ENCODE peak calls at places on chromosomes 7 and 10, in five cellular contexts. One of them, this sample, is unnamed.

GRCh38 chr10:91415816-91416215 is 5.7 kb downstream of the HECTD2 start:
- DNase-seq in CD8-positive, alpha-beta T cell: no peak
- DNase-seq in Panc1: no peak
- DNase-seq in mammary epithelial cell: no peak
- DNase-seq in HL-60: no peak
- DNase-seq in this sample: no peak

GRCh38 chr7:27189560-27190283 is 4.7 kb upstream of the HOXA11 start:
- DNase-seq in CD8-positive, alpha-beta T cell: no peak
- DNase-seq in HL-60: no peak
- DNase-seq in Panc1: no peak
- DNase-seq in mammary epithelial cell: no peak
- DNase-seq in this sample: no peak

GRCh38 chr10:72665925-72666324 is 26.0 kb upstream of the MCU start:
- DNase-seq in HL-60: no peak
- DNase-seq in mammary epithelial cell: peak; percentile 81
- DNase-seq in CD8-positive, alpha-beta T cell: no peak
- DNase-seq in Panc1: no peak
- DNase-seq in this sample: no peak

GRCh38 chr7:55160539-55160938 is 141.7 kb downstream of the EGFR start:
- DNase-seq in HL-60: no peak
- DNase-seq in Panc1: no peak
- DNase-seq in mammary epithelial cell: no peak
- DNase-seq in CD8-positive, alpha-beta T cell: no peak
- DNase-seq in this sample: no peak

GRCh38 chr7:147700702-147701101 is 889.9 kb upstream of the C7orf33 start:
- DNase-seq in mammary epithelial cell: no peak
- DNase-seq in HL-60: no peak
- DNase-seq in Panc1: no peak
- DNase-seq in CD8-positive, alpha-beta T cell: no peak
- DNase-seq in this sample: no peak

GRCh38 chr10:85786401-85786899 is 580.1 kb downstream of the GRID1 start:
- DNase-seq in CD8-positive, alpha-beta T cell: no peak
- DNase-seq in HL-60: no peak
- DNase-seq in Panc1: no peak
- DNase-seq in mammary epithelial cell: no peak
- DNase-seq in this sample: no peak

GRCh38 chr10:124063736-124064135 is 29.7 kb downstream of the CHST15 start:
- DNase-seq in CD8-positive, alpha-beta T cell: no peak
- DNase-seq in Panc1: peak; percentile 55
- DNase-seq in HL-60: no peak
- DNase-seq in mammary epithelial cell: peak; percentile 73
- DNase-seq in this sample: no peak

GRCh38 chr10:36170943-36171501 is 528.9 kb upstream of the FZD8 start:
- DNase-seq in Panc1: no peak
- DNase-seq in mammary epithelial cell: no peak
- DNase-seq in CD8-positive, alpha-beta T cell: no peak
- DNase-seq in HL-60: no peak
- DNase-seq in this sample: no peak

GRCh38 chr10:58107506-58107905 is 160.2 kb downstream of the IPMK start:
- DNase-seq in HL-60: no peak
- DNase-seq in CD8-positive, alpha-beta T cell: no peak
- DNase-seq in mammary epithelial cell: peak; percentile 82
- DNase-seq in Panc1: no peak
- DNase-seq in this sample: no peak

GRCh38 chr7:106839511-106839910 is 25.6 kb upstream of the PIK3CG start:
- DNase-seq in mammary epithelial cell: no peak
- DNase-seq in HL-60: no peak
- DNase-seq in CD8-positive, alpha-beta T cell: no peak
- DNase-seq in Panc1: no peak
- DNase-seq in this sample: no peak

GRCh38 chr7:33757050-33757449 is 148.3 kb upstream of the BMPER start:
- DNase-seq in mammary epithelial cell: no peak
- DNase-seq in HL-60: no peak
- DNase-seq in CD8-positive, alpha-beta T cell: no peak
- DNase-seq in Panc1: no peak
- DNase-seq in this sample: no peak

GRCh38 chr10:86971146-86971991 is 3.1 kb downstream of the ADIRF start:
- DNase-seq in Panc1: peak; percentile 80
- DNase-seq in CD8-positive, alpha-beta T cell: peak; percentile 89
- DNase-seq in mammary epithelial cell: peak; percentile 89
- DNase-seq in HL-60: peak; percentile 77
- DNase-seq in this sample: peak; percentile 94
- H3K27ac ChIP-seq in Panc1: peak overlapping the region; percentile 79
- H3K27ac ChIP-seq in CD8-positive, alpha-beta T cell: peak overlapping the region; percentile 80
- H3K27ac ChIP-seq in mammary epithelial cell: peak overlapping the region; percentile 98
- H3K27ac ChIP-seq in HL-60: no peak overlapping the region
- H3K27ac ChIP-seq in this sample: peak overlapping the region; percentile 99

DNA sequence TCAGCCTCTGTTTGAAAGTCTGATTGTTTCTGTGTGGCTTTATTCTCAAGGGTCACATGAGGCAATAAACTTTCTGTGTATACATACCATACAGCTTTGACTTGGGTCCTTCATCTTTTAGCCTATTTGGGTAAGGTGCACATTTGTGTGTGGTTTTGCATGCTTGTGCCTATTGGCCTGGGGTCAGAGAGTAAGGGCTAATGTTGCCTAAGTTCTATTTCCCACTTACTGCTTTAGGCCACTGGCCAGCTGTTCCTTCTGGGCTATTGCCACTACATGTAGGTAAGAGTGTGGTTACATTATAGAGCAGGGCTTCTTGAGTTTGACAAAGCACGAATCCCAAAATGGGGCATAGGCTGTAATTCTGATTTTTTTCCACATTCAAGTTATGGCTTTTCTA is 21.8 kb downstream of the BBIP1 start:
- DNase-seq in CD8-positive, alpha-beta T cell: no peak
- DNase-seq in mammary epithelial cell: no peak
- DNase-seq in HL-60: no peak
- DNase-seq in Panc1: no peak
- DNase-seq in this sample: no peak
- H3K27ac ChIP-seq in CD8-positive, alpha-beta T cell: no peak overlapping the region
- H3K27ac ChIP-seq in mammary epithelial cell: no peak overlapping the region
- H3K27ac ChIP-seq in HL-60: no peak overlapping the region
- H3K27ac ChIP-seq in Panc1: no peak overlapping the region
- H3K27ac ChIP-seq in this sample: no peak overlapping the region

DNA sequence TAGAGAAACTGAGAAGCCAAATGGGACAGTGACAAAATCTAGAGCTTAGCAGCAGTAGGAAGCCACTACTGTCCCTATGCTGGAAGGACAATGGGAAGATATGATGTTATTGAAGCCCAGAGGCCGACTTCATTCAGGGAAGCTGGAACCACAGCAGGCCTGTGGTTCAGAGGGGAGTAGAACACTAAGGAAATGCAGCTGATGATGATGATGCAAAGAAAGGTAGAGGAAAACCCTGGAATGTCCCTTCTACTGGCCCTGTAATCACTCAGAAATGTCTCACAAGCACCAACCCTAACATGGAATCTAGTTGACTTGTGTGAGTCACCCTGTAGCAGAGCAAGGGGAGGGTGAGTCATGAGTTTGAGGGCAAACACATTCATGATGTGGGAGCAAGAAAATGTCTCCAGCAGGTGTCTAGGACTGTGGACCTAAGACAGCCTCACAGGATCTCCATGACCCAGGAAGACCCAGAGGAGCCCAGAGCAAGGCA is 37.1 kb upstream of the LRRC17 start:
- DNase-seq in mammary epithelial cell: peak; percentile 99
- DNase-seq in Panc1: peak; percentile 88
- DNase-seq in HL-60: no peak
- DNase-seq in CD8-positive, alpha-beta T cell: no peak
- DNase-seq in this sample: no peak
- H3K27ac ChIP-seq in mammary epithelial cell: peak overlapping the region; percentile 93
- H3K27ac ChIP-seq in Panc1: peak overlapping the region; percentile 26
- H3K27ac ChIP-seq in HL-60: no peak overlapping the region
- H3K27ac ChIP-seq in CD8-positive, alpha-beta T cell: no peak overlapping the region
- H3K27ac ChIP-seq in this sample: no peak overlapping the region

DNA sequence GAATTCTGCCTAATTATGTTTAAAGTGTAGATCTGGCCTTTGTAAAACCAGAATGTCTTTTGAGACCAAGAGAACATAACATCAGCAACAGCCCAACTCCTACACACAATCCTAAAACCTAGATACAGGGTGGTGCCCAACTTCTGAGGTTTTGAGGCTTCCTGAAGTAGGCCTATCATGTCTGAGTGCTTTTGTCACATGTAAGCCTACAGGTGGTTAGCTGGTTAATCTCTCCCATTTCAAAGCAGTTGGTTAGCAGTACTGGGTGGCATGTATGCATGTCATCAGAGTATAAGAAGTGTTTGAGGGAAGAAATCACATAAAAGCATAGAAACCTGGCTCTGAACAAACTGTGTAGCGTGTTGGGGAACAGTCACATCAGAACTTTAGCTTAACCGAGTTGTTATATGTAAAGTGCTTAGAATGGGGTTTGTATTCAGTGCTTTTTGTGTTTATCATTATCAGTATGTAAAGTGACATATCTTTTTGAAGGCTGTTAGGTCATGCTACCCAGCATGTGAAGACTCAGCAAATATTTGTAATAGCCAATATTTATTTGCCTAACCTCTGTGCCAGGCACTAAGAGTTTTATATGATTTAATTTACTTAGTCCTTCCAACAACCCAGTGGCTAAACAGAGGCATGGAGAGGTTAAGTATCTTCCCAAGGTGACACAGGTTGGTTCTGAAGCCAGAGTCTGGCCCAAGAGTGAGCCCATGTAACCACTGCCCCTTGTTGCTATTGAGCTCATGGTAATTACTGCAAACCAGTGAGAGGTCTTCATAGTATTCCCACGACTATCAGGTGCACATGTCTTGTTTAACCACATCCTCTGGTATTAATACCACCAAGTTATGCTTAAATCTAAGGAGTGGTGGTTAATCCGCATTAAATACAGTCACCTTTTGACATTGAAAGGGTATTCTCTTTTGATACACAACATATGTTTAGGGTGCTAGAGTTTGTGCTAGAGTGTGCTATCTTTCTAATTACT is 2.6 kb downstream of the ADD3 start:
- DNase-seq in mammary epithelial cell: no peak
- DNase-seq in HL-60: no peak
- DNase-seq in Panc1: no peak
- DNase-seq in CD8-positive, alpha-beta T cell: peak; percentile 41
- DNase-seq in this sample: no peak
- H3K27ac ChIP-seq in mammary epithelial cell: no peak overlapping the region
- H3K27ac ChIP-seq in HL-60: no peak overlapping the region
- H3K27ac ChIP-seq in Panc1: no peak overlapping the region
- H3K27ac ChIP-seq in CD8-positive, alpha-beta T cell: peak overlapping the region; percentile 82
- H3K27ac ChIP-seq in this sample: peak overlapping the region; percentile 57